ENCODE peak calls at places on chromosomes 1 and 21, in four cellular contexts. E is amniotic stem cell, P is WTC11, V is NCI-H2227 treated with DMSO at 0.1 percent for 48 hours. W is an unnamed sample.

GRCh38 chr1:207883660-207884245 is 27.2 kb downstream of the CD34 start:
- DNase-seq in E (no peak), P (no peak), V (no peak), W (no peak)

GRCh38 chr1:198187973-198188588 is 31.3 kb downstream of the NEK7 start:
- DNase-seq in E (no peak), P (no peak), V (no peak), W (no peak)

GRCh38 chr1:184296466-184297243 is 90.2 kb upstream of the C1orf21 start:
- DNase-seq in E (peak), P (no peak), V (no peak), W (peak)

GRCh38 chr1:23745515-23745914 is 2.2 kb downstream of the ELOA start:
- DNase-seq in E (no peak), P (no peak), V (no peak), W (no peak)

GRCh38 chr1:29256395-29256794 is 20.1 kb downstream of the PTPRU start:
- DNase-seq in E (no peak), P (no peak), V (no peak), W (no peak)

GRCh38 chr1:5125208-5125607 is 470.8 kb downstream of the AJAP1 start:
- DNase-seq in E (no peak), P (no peak), V (no peak), W (no peak)

GRCh38 chr21:31752352-31752751 is 20.4 kb upstream of the SCAF4 start:
- DNase-seq in E (no peak), P (no peak), V (no peak), W (no peak)

GRCh38 chr1:58123051-58123450 is 423.5 kb downstream of the OMA1 start:
- DNase-seq in E (no peak), P (no peak), V (no peak), W (no peak)

GRCh38 chr21:33854604-33855003 is 61.0 kb downstream of the ATP5PO start:
- DNase-seq in E (no peak), P (no peak), V (no peak), W (no peak)

GRCh38 chr1:63615809-63616420 is 22.7 kb downstream of the PGM1 start:
- DNase-seq in E (no peak), P (peak), V (peak), W (no peak)

GRCh38 chr1:15046487-15047165 is 106.9 kb upstream of the TMEM51 start:
- DNase-seq in E (peak), P (peak), V (peak), W (peak)

GRCh38 chr1:216178266-216178665 is 245.0 kb downstream of the USH2A start:
- DNase-seq in E (peak), P (no peak), V (no peak), W (no peak)